ENCODE peak calls at places on chromosomes 7 and 10, in nine cellular contexts. X is endothelial cell; U is ELR; L is ureter; S is CD8-positive, alpha-beta T cell; R is LHCN-M2; G is NCI-H1436; B is Kasumi-1; K is head of caudate nucleus. E is an unnamed sample.

GRCh38 chr10:24920907-24921881 is 31.2 kb downstream of the PRTFDC1 start:
- DNase-seq in S (no peak), K (peak), U (peak), R (peak), B (peak), L (no peak), X (no peak), G (no peak), E (peak)

GRCh38 chr10:62779487-62780248 is 24.9 kb upstream of the ADO start:
- DNase-seq in K (no peak), X (no peak), G (no peak), U (peak), R (peak), S (peak), L (no peak), B (peak), E (no peak)

GRCh38 chr10:84850826-84851225 is 522.4 kb downstream of the CCSER2 start:
- DNase-seq in U (no peak), X (no peak), L (no peak), B (no peak), K (no peak), G (no peak), R (no peak), S (no peak), E (no peak)

GRCh38 chr10:105800626-105801025 is 1159.5 kb downstream of the SORCS3 start:
- DNase-seq in L (no peak), G (no peak), X (no peak), U (no peak), B (no peak), R (no peak), K (no peak), S (no peak), E (no peak)

GRCh38 chr7:49855281-49855980 is 82.0 kb downstream of the VWC2 start:
- DNase-seq in R (no peak), B (no peak), U (no peak), S (no peak), X (no peak), G (no peak), K (no peak), L (no peak), E (no peak)

GRCh38 chr10:124259139-124259825 is 159.4 kb downstream of the OAT start:
- DNase-seq in L (no peak), U (peak), R (no peak), K (no peak), X (no peak), B (peak), S (no peak), G (no peak), E (no peak)

GRCh38 chr7:120842131-120842621 is 15.8 kb downstream of the TSPAN12 start:
- DNase-seq in G (peak), X (no peak), L (no peak), S (no peak), R (no peak), K (no peak), U (no peak), B (no peak), E (no peak)

GRCh38 chr10:29725133-29725720 is 90.5 kb upstream of the SVIL start:
- DNase-seq in G (no peak), K (no peak), U (peak), S (no peak), L (no peak), X (peak), R (no peak), B (peak), E (no peak)

GRCh38 chr7:69374036-69374420 is 224.2 kb upstream of the AUTS2 start:
- DNase-seq in R (no peak), U (no peak), K (no peak), B (no peak), S (no peak), L (no peak), G (no peak), X (no peak), E (no peak)

GRCh38 chr7:121178869-121179497 is 149.8 kb upstream of the WNT16 start:
- DNase-seq in S (no peak), L (no peak), G (no peak), U (no peak), R (no peak), B (no peak), X (no peak), K (no peak), E (no peak)

GRCh38 chr10:101228682-101229274 is 485 bp downstream of the LBX1 start:
- DNase-seq in G (no peak), S (no peak), K (no peak), X (no peak), L (no peak), B (no peak), R (no peak), U (no peak), E (no peak)

GRCh38 chr10:86410542-86411124 is 44.0 kb upstream of the GRID1 start:
- DNase-seq in U (peak), G (no peak), K (no peak), S (no peak), L (no peak), B (no peak), X (no peak), R (no peak), E (no peak)